ENCODE peak calls at places on chromosomes 7 and 10, in five cellular contexts. K, N, W, S and T are unnamed samples.
A peak's percentile ranks its signal among the peaks of the same experiment; 100 is the strongest.

GRCh38 chr10:101060036-101060950 is 1.5 kb upstream of the KAZALD1 start:
- DNase-seq in W (peak; percentile 98), K (peak; percentile 92), S (peak; percentile 58), N (peak; percentile 96), T (peak; percentile 92)

GRCh38 chr10:63409465-63410027 is 56.2 kb downstream of the JMJD1C start:
- DNase-seq in W (peak; percentile 55), K (peak; percentile 58), N (peak; percentile 39), S (no peak), T (peak; percentile 42)

GRCh38 chr7:2521952-2522591 is 2.5 kb downstream of the LFNG start:
- DNase-seq in S (no peak), W (peak; percentile 68), N (peak; percentile 44), K (no peak), T (no peak)

GRCh38 chr10:35340975-35341374 is 4.7 kb downstream of the CCNY start:
- DNase-seq in S (no peak), K (peak; percentile 45), W (peak; percentile 79), N (no peak), T (no peak)

GRCh38 chr10:43055991-43056567 is 20.8 kb upstream of the RET start:
- DNase-seq in S (no peak), K (no peak), W (no peak), N (no peak), T (no peak)

GRCh38 chr7:1324028-1324900 is 91.6 kb downstream of the UNCX start:
- DNase-seq in N (no peak), K (no peak), W (no peak), S (no peak), T (no peak)

GRCh38 chr10:132374176-132374575 is 22.8 kb upstream of the PWWP2B start:
- DNase-seq in S (no peak), N (no peak), K (no peak), W (no peak), T (no peak)

GRCh38 chr7:133919810-133920209 is 207.3 kb upstream of the LRGUK start:
- DNase-seq in W (no peak), S (no peak), K (peak; percentile 38), N (peak; percentile 7), T (no peak)

GRCh38 chr7:81638216-81638615 is 131.6 kb downstream of the HGF start:
- DNase-seq in W (peak; percentile 73), S (no peak), N (peak; percentile 82), K (peak; percentile 77), T (peak; percentile 44)

GRCh38 chr10:70267161-70267933 is 16.5 kb downstream of the NPFFR1 start:
- DNase-seq in S (no peak), W (peak; percentile 97), N (peak; percentile 87), K (peak; percentile 96), T (peak; percentile 95)

GRCh38 chr10:44168478-44168877 is 216.4 kb downstream of the CXCL12 start:
- DNase-seq in W (no peak), K (no peak), N (no peak), S (no peak), T (no peak)

GRCh38 chr10:30422981-30423654 is 10.9 kb upstream of the MAP3K8 start:
- DNase-seq in N (peak; percentile 84), W (peak; percentile 77), K (peak; percentile 77), S (no peak), T (peak; percentile 79)